ENCODE peak calls at places on chromosomes 5 and 9, in six cellular contexts. One of them, this sample, is unnamed.

GRCh38 chr5:135460246-135461033 is 8.3 kb upstream of the TIFAB start:
- DNase-seq in colonic mucosa: no peak
- DNase-seq in neural progenitor cell: no peak
- DNase-seq in pancreas: no peak
- DNase-seq in PC-9: no peak
- DNase-seq in K562: no peak
- DNase-seq in this sample: no peak

GRCh38 chr9:135073081-135073740 is 14.3 kb upstream of the OLFM1 start:
- DNase-seq in neural progenitor cell: no peak
- DNase-seq in colonic mucosa: no peak
- DNase-seq in PC-9: no peak
- DNase-seq in K562: no peak
- DNase-seq in pancreas: peak
- DNase-seq in this sample: no peak

GRCh38 chr9:97985058-97985861 is 2.1 kb downstream of the ANP32B start:
- DNase-seq in K562: peak
- DNase-seq in PC-9: no peak
- DNase-seq in neural progenitor cell: peak
- DNase-seq in pancreas: no peak
- DNase-seq in colonic mucosa: peak
- DNase-seq in this sample: no peak

GRCh38 chr9:81981881-81982280 is 6.7 kb upstream of the SPATA31D1 start:
- DNase-seq in colonic mucosa: no peak
- DNase-seq in K562: no peak
- DNase-seq in neural progenitor cell: no peak
- DNase-seq in PC-9: no peak
- DNase-seq in pancreas: no peak
- DNase-seq in this sample: no peak

GRCh38 chr5:78972654-78973428 is 12.3 kb downstream of the ARSB start:
- DNase-seq in K562: no peak
- DNase-seq in PC-9: no peak
- DNase-seq in pancreas: peak
- DNase-seq in colonic mucosa: peak
- DNase-seq in neural progenitor cell: no peak
- DNase-seq in this sample: no peak

GRCh38 chr5:127650649-127651048 is 1.8 kb downstream of the CTXN3 start:
- DNase-seq in K562: no peak
- DNase-seq in colonic mucosa: no peak
- DNase-seq in PC-9: no peak
- DNase-seq in pancreas: no peak
- DNase-seq in neural progenitor cell: no peak
- DNase-seq in this sample: no peak

GRCh38 chr5:79990205-79990597 is 861 bp downstream of the MTX3 start:
- DNase-seq in colonic mucosa: no peak
- DNase-seq in PC-9: no peak
- DNase-seq in K562: no peak
- DNase-seq in pancreas: no peak
- DNase-seq in neural progenitor cell: no peak
- DNase-seq in this sample: no peak

GRCh38 chr5:96946381-96946780 is 10.5 kb downstream of the LNPEP start:
- DNase-seq in colonic mucosa: no peak
- DNase-seq in K562: no peak
- DNase-seq in neural progenitor cell: no peak
- DNase-seq in PC-9: no peak
- DNase-seq in pancreas: no peak
- DNase-seq in this sample: no peak

GRCh38 chr9:123339666-123340414 is 16.2 kb upstream of the CRB2 start:
- DNase-seq in PC-9: no peak
- DNase-seq in colonic mucosa: no peak
- DNase-seq in pancreas: no peak
- DNase-seq in K562: no peak
- DNase-seq in neural progenitor cell: no peak
- DNase-seq in this sample: no peak

GRCh38 chr9:135525241-135526088 is 4.2 kb downstream of the LCN1 start:
- DNase-seq in neural progenitor cell: no peak
- DNase-seq in pancreas: no peak
- DNase-seq in K562: no peak
- DNase-seq in PC-9: no peak
- DNase-seq in colonic mucosa: no peak
- DNase-seq in this sample: no peak

GRCh38 chr5:2530609-2531008 is 220.9 kb downstream of the IRX2 start:
- DNase-seq in pancreas: no peak
- DNase-seq in K562: no peak
- DNase-seq in neural progenitor cell: no peak
- DNase-seq in colonic mucosa: no peak
- DNase-seq in PC-9: no peak
- DNase-seq in this sample: no peak

GRCh38 chr9:109143881-109144562 is 23.0 kb downstream of the FRRS1L start:
- DNase-seq in K562: peak
- DNase-seq in colonic mucosa: no peak
- DNase-seq in PC-9: peak
- DNase-seq in neural progenitor cell: peak
- DNase-seq in pancreas: no peak
- DNase-seq in this sample: peak

GRCh38 chr5:116468583-116468982 is 106.0 kb downstream of the SEMA6A start:
- DNase-seq in neural progenitor cell: no peak
- DNase-seq in pancreas: no peak
- DNase-seq in K562: no peak
- DNase-seq in PC-9: no peak
- DNase-seq in colonic mucosa: no peak
- DNase-seq in this sample: no peak

GRCh38 chr9:137028281-137029057 is 432 bp upstream of the ABCA2 start:
- DNase-seq in colonic mucosa: peak
- DNase-seq in PC-9: peak
- DNase-seq in K562: peak
- DNase-seq in pancreas: peak
- DNase-seq in neural progenitor cell: peak
- DNase-seq in this sample: no peak

GRCh38 chr5:140351609-140352334 is 5.4 kb upstream of the HBEGF start:
- DNase-seq in neural progenitor cell: peak
- DNase-seq in PC-9: peak
- DNase-seq in colonic mucosa: peak
- DNase-seq in K562: peak
- DNase-seq in pancreas: no peak
- DNase-seq in this sample: no peak

GRCh38 chr5:89686081-89686765 is 723.3 kb downstream of the CETN3 start:
- DNase-seq in pancreas: no peak
- DNase-seq in PC-9: no peak
- DNase-seq in colonic mucosa: no peak
- DNase-seq in neural progenitor cell: no peak
- DNase-seq in K562: no peak
- DNase-seq in this sample: no peak

GRCh38 chr5:78779771-78780616 is 131.4 kb upstream of the LHFPL2 start:
- DNase-seq in pancreas: no peak
- DNase-seq in PC-9: peak
- DNase-seq in neural progenitor cell: no peak
- DNase-seq in colonic mucosa: no peak
- DNase-seq in K562: peak
- DNase-seq in this sample: no peak

GRCh38 chr9:89497978-89498844 is at the start of gene SEMA4D:
- DNase-seq in PC-9: peak
- DNase-seq in colonic mucosa: peak
- DNase-seq in K562: peak
- DNase-seq in pancreas: peak
- DNase-seq in neural progenitor cell: peak
- DNase-seq in this sample: no peak

GRCh38 chr9:127884427-127884911 is 7.0 kb upstream of the AK1 start:
- DNase-seq in PC-9: peak
- DNase-seq in colonic mucosa: no peak
- DNase-seq in neural progenitor cell: no peak
- DNase-seq in K562: no peak
- DNase-seq in pancreas: peak
- DNase-seq in this sample: no peak

DNA sequence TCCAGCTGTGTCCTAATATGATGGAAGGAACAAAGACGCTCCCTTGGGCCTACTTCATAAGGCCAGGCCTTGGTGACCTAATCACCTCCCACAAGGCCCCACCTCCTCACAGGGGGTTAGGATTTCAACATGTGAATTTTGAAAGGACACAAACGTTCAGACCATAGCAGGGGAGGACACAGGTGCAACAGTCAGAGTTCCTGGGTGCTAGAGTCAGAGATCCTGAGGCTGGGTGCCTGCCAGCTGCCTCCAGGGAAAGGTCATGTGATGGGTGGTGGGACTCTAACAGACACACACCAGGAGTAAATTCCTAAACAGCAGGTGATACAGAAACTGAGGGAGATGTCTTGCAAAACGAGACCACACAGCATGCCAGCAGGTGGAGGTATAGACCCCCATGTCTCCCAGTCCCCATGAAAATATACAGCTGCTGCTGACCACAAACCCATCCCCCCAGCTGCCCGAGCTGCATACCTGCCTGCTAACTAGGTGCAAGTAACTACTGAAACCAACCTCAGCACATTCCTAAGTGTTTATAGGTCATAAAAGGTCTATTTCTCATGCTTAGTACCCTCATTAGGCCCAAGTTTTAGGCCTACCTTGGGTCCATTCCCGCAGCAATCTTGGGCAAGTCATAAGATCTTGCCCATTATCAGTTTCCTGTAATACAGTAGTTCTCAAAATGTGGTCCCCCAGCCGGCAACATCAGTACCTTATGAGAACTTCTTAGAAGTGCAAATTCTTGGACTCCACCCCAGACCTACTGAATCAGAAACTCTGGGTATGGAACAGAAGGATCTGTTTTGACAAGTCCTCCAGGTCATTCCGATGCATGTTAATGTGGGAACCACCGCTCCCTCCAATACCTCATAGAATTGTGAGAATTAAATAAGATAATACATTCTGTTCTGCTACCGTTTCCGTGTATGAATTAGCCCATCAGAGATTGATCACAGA is 245.3 kb downstream of the ENC1 start:
- DNase-seq in pancreas: no peak
- DNase-seq in K562: no peak
- DNase-seq in PC-9: peak
- DNase-seq in colonic mucosa: no peak
- DNase-seq in neural progenitor cell: no peak
- DNase-seq in this sample: peak
- TF ChIP-seq CTCF in pancreas: no peak
- TF ChIP-seq CTCF in K562: no peak
- TF ChIP-seq CTCF in PC-9: peak
- TF ChIP-seq CTCF in colonic mucosa: no peak
- TF ChIP-seq CTCF in neural progenitor cell: no peak
- TF ChIP-seq CTCF in this sample: no peak

DNA sequence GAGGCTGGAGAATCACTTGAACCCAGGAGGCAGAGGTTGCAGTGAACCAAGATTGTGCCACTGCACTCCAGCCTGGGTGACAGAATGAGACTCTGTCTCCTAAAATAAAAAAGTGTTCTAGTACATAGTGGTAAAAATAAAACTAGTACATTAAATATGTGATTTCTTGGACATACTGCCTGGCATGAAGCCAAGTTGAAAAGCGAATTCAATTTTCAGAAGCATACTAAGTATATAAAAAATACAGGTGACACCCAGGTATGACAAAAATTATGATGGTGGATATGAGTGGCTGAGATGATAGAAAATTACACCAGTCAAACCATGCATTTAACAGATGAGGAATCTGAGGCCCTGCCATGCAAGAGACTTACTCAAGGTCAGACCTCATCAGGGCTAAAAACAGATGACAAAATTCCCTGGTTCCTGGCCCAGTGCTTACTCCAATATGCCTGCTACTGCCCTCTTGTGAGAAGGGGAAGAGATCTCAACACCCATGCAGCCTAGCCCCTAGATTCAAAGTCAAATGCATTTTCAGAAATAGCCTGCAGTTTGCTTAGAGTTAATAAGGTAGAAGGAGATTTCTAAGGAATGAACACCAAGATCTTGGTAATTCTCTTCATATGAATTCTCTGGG is 46.6 kb upstream of the GNPDA1 start:
- DNase-seq in K562: no peak
- DNase-seq in neural progenitor cell: no peak
- DNase-seq in PC-9: no peak
- DNase-seq in pancreas: no peak
- DNase-seq in colonic mucosa: no peak
- DNase-seq in this sample: no peak
- TF ChIP-seq CTCF in K562: peak
- TF ChIP-seq CTCF in neural progenitor cell: no peak
- TF ChIP-seq CTCF in PC-9: no peak
- TF ChIP-seq CTCF in pancreas: no peak
- TF ChIP-seq CTCF in colonic mucosa: no peak
- TF ChIP-seq CTCF in this sample: no peak

GRCh38 chr5:146698651-146699050 is 179.9 kb downstream of the PPP2R2B start:
- DNase-seq in neural progenitor cell: no peak
- DNase-seq in pancreas: no peak
- DNase-seq in PC-9: no peak
- DNase-seq in colonic mucosa: no peak
- DNase-seq in K562: no peak
- DNase-seq in this sample: no peak
- TF ChIP-seq CTCF in neural progenitor cell: no peak
- TF ChIP-seq CTCF in pancreas: no peak
- TF ChIP-seq CTCF in PC-9: no peak
- TF ChIP-seq CTCF in colonic mucosa: no peak
- TF ChIP-seq CTCF in K562: no peak
- TF ChIP-seq CTCF in this sample: no peak

GRCh38 chr9:4742246-4742645 is 1.2 kb upstream of the AK3 start:
- DNase-seq in neural progenitor cell: no peak
- DNase-seq in pancreas: no peak
- DNase-seq in K562: no peak
- DNase-seq in PC-9: no peak
- DNase-seq in colonic mucosa: no peak
- DNase-seq in this sample: no peak

GRCh38 chr9:4739587-4740372 is 1.2 kb downstream of the AK3 start:
- DNase-seq in PC-9: no peak
- DNase-seq in K562: no peak
- DNase-seq in neural progenitor cell: no peak
- DNase-seq in pancreas: no peak
- DNase-seq in colonic mucosa: peak
- DNase-seq in this sample: no peak

GRCh38 chr9:4740373-4740622 is 704 bp downstream of the AK3 start:
- DNase-seq in pancreas: no peak
- DNase-seq in PC-9: no peak
- DNase-seq in neural progenitor cell: no peak
- DNase-seq in K562: no peak
- DNase-seq in colonic mucosa: no peak
- DNase-seq in this sample: no peak

GRCh38 chr9:4741365-4742031 is 496 bp upstream of the AK3 start:
- DNase-seq in colonic mucosa: peak
- DNase-seq in neural progenitor cell: no peak
- DNase-seq in K562: peak
- DNase-seq in PC-9: peak
- DNase-seq in pancreas: peak
- DNase-seq in this sample: no peak

DNA sequence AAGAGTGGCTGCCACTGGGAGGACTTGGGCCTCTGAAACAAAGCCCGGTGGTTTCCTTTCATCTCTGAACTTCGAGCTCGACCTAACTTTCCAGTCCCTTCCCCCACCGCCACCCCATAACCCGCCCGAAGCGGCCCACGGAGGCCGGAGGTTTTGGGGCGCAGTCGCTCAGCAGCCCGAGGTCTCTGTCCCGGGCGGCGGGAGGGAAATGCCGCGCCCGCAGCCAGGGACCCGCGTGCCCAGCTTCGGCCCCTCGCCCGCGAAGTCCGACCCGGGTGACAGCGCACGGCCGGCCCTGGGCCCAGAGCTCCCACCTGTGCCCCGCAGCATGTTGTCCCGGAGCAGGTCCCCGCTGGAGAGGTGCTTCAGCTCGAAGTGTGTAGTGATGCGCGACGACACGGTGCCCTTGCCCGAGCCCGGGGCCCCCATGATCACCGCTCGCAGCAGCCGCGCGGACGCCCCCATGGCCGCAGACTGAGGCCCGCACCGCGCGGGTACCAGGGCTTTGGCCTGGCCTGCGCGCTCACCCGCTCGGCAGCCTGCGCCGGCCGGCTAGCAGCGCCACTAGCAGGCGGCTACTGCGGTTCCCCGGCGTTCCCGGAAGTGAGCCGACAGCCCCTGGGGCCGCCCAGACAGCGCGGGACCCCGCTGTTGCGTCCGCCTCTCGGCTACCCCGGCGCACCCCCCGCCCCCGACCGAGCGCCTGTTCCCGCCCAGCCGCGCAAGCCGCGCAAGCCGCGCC is at the start of gene AK3:
- DNase-seq in PC-9: peak
- DNase-seq in neural progenitor cell: peak
- DNase-seq in pancreas: peak
- DNase-seq in K562: peak
- DNase-seq in colonic mucosa: peak
- DNase-seq in this sample: peak
- TF ChIP-seq CTCF in PC-9: no peak
- TF ChIP-seq CTCF in neural progenitor cell: peak
- TF ChIP-seq CTCF in pancreas: no peak
- TF ChIP-seq CTCF in K562: peak
- TF ChIP-seq CTCF in colonic mucosa: no peak
- TF ChIP-seq CTCF in this sample: no peak

This sample was measured in esophagus muscularis mucosa.